ENCODE peak calls at places on chromosomes 6 and 20, in nine cellular contexts. J is NCI-H69, B is right cardiac atrium, G is AML-193, F is pancreas, U is NCI-H748 treated with DMSO at 0.1 percent for 48 hours, P is GM12865, V is heart left ventricle, I is transverse colon. Y is an unnamed sample.

GRCh38 chr6:150320450-150320849 is 48.4 kb upstream of the IYD start:
- DNase-seq in J (no peak), B (peak), G (no peak), F (no peak), U (no peak), P (no peak), V (no peak), I (no peak), Y (peak)

GRCh38 chr6:16762547-16763477 is 1.6 kb upstream of the ATXN1 start:
- DNase-seq in J (peak), B (peak), G (peak), F (peak), U (peak), P (peak), V (peak), I (peak), Y (peak)

GRCh38 chr20:34473262-34473883 is 42.8 kb upstream of the DYNLRB1 start:
- DNase-seq in J (peak), B (peak), G (no peak), F (no peak), U (no peak), P (peak), V (peak), I (peak), Y (peak)

GRCh38 chr6:7050911-7051779 is 56.6 kb upstream of the RREB1 start:
- DNase-seq in J (peak), B (peak), G (no peak), F (peak), U (peak), P (peak), V (peak), I (peak), Y (peak)

GRCh38 chr6:111745186-111745585 is 128.1 kb downstream of the FYN start:
- DNase-seq in J (no peak), B (no peak), G (no peak), F (no peak), U (no peak), P (no peak), V (no peak), I (no peak), Y (no peak)

GRCh38 chr20:20875716-20876115 is 163.3 kb upstream of the RALGAPA2 start:
- DNase-seq in J (no peak), B (no peak), G (no peak), F (no peak), U (no peak), P (no peak), V (no peak), I (no peak), Y (no peak)

GRCh38 chr20:48737463-48738093 is 90.2 kb downstream of the PREX1 start:
- DNase-seq in J (no peak), B (no peak), G (no peak), F (no peak), U (no peak), P (no peak), V (no peak), I (no peak), Y (no peak)

GRCh38 chr6:7267521-7268091 is 45.4 kb downstream of the SSR1 start:
- DNase-seq in J (peak), B (peak), G (peak), F (peak), U (no peak), P (no peak), V (no peak), I (no peak), Y (peak)

GRCh38 chr6:166008441-166009369 is 158.9 kb downstream of the TBXT start:
- DNase-seq in J (peak), B (peak), G (no peak), F (no peak), U (peak), P (no peak), V (peak), I (no peak), Y (no peak)

GRCh38 chr6:119482850-119483285 is 133.3 kb upstream of the MAN1A1 start:
- DNase-seq in J (peak), B (no peak), G (no peak), F (no peak), U (peak), P (no peak), V (no peak), I (no peak), Y (no peak)

GRCh38 chr6:99614430-99615161 is 8.0 kb downstream of the PRDM13 start:
- DNase-seq in J (peak), B (peak), G (no peak), F (no peak), U (peak), P (peak), V (peak), I (peak), Y (no peak)

GRCh38 chr6:118580585-118581419 is 32.7 kb downstream of the PLN start:
- DNase-seq in J (peak), B (no peak), G (peak), F (peak), U (peak), P (peak), V (peak), I (no peak), Y (peak)

GRCh38 chr6:126054258-126054702 is 67.9 kb downstream of the TRMT11 start:
- DNase-seq in J (no peak), B (no peak), G (no peak), F (peak), U (no peak), P (no peak), V (no peak), I (no peak), Y (no peak)

GRCh38 chr6:134041093-134041492 is 11.3 kb downstream of the SLC2A12 start:
- DNase-seq in J (peak), B (no peak), G (no peak), F (no peak), U (peak), P (no peak), V (no peak), I (no peak), Y (peak)

GRCh38 chr6:39195792-39196385 is 33.4 kb downstream of the KCNK5 start:
- DNase-seq in J (no peak), B (no peak), G (no peak), F (no peak), U (no peak), P (no peak), V (no peak), I (no peak), Y (no peak)

GRCh38 chr6:168053086-168053956 is 25.7 kb downstream of the FRMD1 start:
- DNase-seq in J (no peak), B (peak), G (no peak), F (no peak), U (no peak), P (no peak), V (no peak), I (no peak), Y (no peak)

GRCh38 chr6:1487239-1487638 is 97.9 kb downstream of the FOXF2 start:
- DNase-seq in J (no peak), B (no peak), G (no peak), F (no peak), U (no peak), P (no peak), V (no peak), I (no peak), Y (no peak)

GRCh38 chr6:6005467-6006427 is 978 bp downstream of the NRN1 start:
- DNase-seq in J (no peak), B (no peak), G (no peak), F (no peak), U (no peak), P (no peak), V (no peak), I (no peak), Y (no peak)

GRCh38 chr20:48645666-48646065 is 182.1 kb downstream of the PREX1 start:
- DNase-seq in J (no peak), B (no peak), G (no peak), F (no peak), U (no peak), P (no peak), V (no peak), I (no peak), Y (no peak)

GRCh38 chr20:44959082-44959895 is 908 bp downstream of the TOMM34 start:
- DNase-seq in J (peak), B (no peak), G (no peak), F (no peak), U (no peak), P (peak), V (no peak), I (peak), Y (no peak)

GRCh38 chr6:168243812-168244376 is 75.7 kb downstream of the DACT2 start:
- DNase-seq in J (no peak), B (no peak), G (no peak), F (no peak), U (no peak), P (no peak), V (no peak), I (no peak), Y (no peak)

GRCh38 chr6:139161817-139162284 is 27.0 kb downstream of the HECA start:
- DNase-seq in J (no peak), B (no peak), G (no peak), F (no peak), U (no peak), P (peak), V (no peak), I (no peak), Y (no peak)